ENCODE peak calls at places on chromosome X, in eight cellular contexts. A is GM23248; J is GM18507; C is EH; Z is Right ventricle myocardium superior; T is activated naive CD8-positive, alpha-beta T cell treated with anti-CD3 and anti-CD28 coated beads, Interleukin-2, amount 50 U/mL, for 16 hours; K is activated CD4-positive, alpha-beta T cell treated with anti-CD3 and anti-CD28 coated beads, Interleukin-2, amount 10 ng/mL, durations not matched to agents 7 days and 5 days; D is heart right ventricle. M is an unnamed sample.

GRCh38 chrX:130093271-130093670 is 17.0 kb downstream of the ELF4 start:
- DNase-seq in A (no peak), J (no peak), C (no peak), Z (no peak), T (no peak), K (no peak), D (no peak), M (no peak)

GRCh38 chrX:115560978-115561604 is at the start of gene PLS3:
- DNase-seq in A (peak), J (no peak), C (peak), Z (peak), T (no peak), K (peak), D (peak), M (peak)

GRCh38 chrX:55867254-55867653 is 149.7 kb downstream of the RRAGB start:
- DNase-seq in A (peak), J (no peak), C (peak), Z (no peak), T (no peak), K (peak), D (no peak), M (no peak)

GRCh38 chrX:151878574-151878973 is 34.1 kb upstream of the MAGEA4 start:
- DNase-seq in A (no peak), J (no peak), C (no peak), Z (no peak), T (no peak), K (no peak), D (no peak), M (no peak)

GRCh38 chrX:147910607-147911006 is 1.1 kb upstream of the FMR1 start:
- DNase-seq in A (no peak), J (no peak), C (no peak), Z (no peak), T (no peak), K (no peak), D (no peak), M (no peak)

GRCh38 chrX:39335447-39336235 is 534.4 kb downstream of the MID1IP1 start:
- DNase-seq in A (no peak), J (no peak), C (no peak), Z (no peak), T (no peak), K (no peak), D (no peak), M (no peak)

GRCh38 chrX:131675596-131676194 is 131.8 kb downstream of the OR13H1 start:
- DNase-seq in A (peak), J (no peak), C (no peak), Z (no peak), T (no peak), K (no peak), D (no peak), M (no peak)

GRCh38 chrX:103629295-103630170 is 758 bp downstream of the TCEAL1 start:
- DNase-seq in A (peak), J (no peak), C (peak), Z (peak), T (no peak), K (peak), D (peak), M (peak)

GRCh38 chrX:47198687-47199080 is 5.1 kb downstream of the UBA1 start:
- DNase-seq in A (no peak), J (no peak), C (no peak), Z (no peak), T (no peak), K (no peak), D (no peak), M (no peak)

GRCh38 chrX:10634681-10635161 is 14.3 kb upstream of the MID1 start:
- DNase-seq in A (peak), J (no peak), C (peak), Z (no peak), T (no peak), K (no peak), D (no peak), M (peak)

GRCh38 chrX:153685179-153685536 is 2.6 kb upstream of the SLC6A8 start:
- DNase-seq in A (no peak), J (no peak), C (no peak), Z (no peak), T (no peak), K (no peak), D (no peak), M (no peak)

GRCh38 chrX:30906726-30907125 is 17.7 kb upstream of the TAB3 start:
- DNase-seq in A (peak), J (no peak), C (peak), Z (no peak), T (no peak), K (no peak), D (no peak), M (peak)

GRCh38 chrX:44873415-44874270 is 655 bp downstream of the KDM6A start:
- DNase-seq in A (peak), J (no peak), C (peak), Z (peak), T (no peak), K (peak), D (peak), M (peak)

GRCh38 chrX:31209005-31209612 is 137.3 kb upstream of the FTHL17 start:
- DNase-seq in A (no peak), J (no peak), C (peak), Z (no peak), T (no peak), K (no peak), D (no peak), M (peak)

GRCh38 chrX:46840946-46841740 is 4.3 kb downstream of the RP2 start:
- DNase-seq in A (peak), J (no peak), C (peak), Z (peak), T (no peak), K (no peak), D (peak), M (no peak)

GRCh38 chrX:4150259-4150658 is 436.8 kb upstream of the PRKX start:
- DNase-seq in A (no peak), J (no peak), C (no peak), Z (no peak), T (no peak), K (no peak), D (no peak), M (no peak)

GRCh38 chrX:146973283-146973682 is 158.7 kb upstream of the CXorf51A start:
- DNase-seq in A (no peak), J (no peak), C (no peak), Z (no peak), T (no peak), K (no peak), D (no peak), M (no peak)

GRCh38 chrX:104122829-104123228 is 10.5 kb downstream of the ZCCHC18 start:
- DNase-seq in A (no peak), J (no peak), C (no peak), Z (no peak), T (no peak), K (peak), D (no peak), M (no peak)

GRCh38 chrX:150574824-150575409 is 6.5 kb downstream of the MTM1 start:
- DNase-seq in A (no peak), J (no peak), C (peak), Z (no peak), T (no peak), K (peak), D (no peak), M (no peak)

GRCh38 chrX:141638601-141639000 is 49.1 kb downstream of the SPANXA2 start:
- DNase-seq in A (no peak), J (no peak), C (no peak), Z (no peak), T (no peak), K (no peak), D (no peak), M (no peak)

GRCh38 chrX:68953331-68953730 is 124.5 kb downstream of the EFNB1 start:
- DNase-seq in A (peak), J (no peak), C (no peak), Z (no peak), T (no peak), K (no peak), D (no peak), M (no peak)

GRCh38 chrX:19704117-19704516 is 183.3 kb downstream of the SH3KBP1 start:
- DNase-seq in A (no peak), J (no peak), C (no peak), Z (no peak), T (no peak), K (no peak), D (no peak), M (no peak)

GRCh38 chrX:103847174-103847870 is 15.3 kb upstream of the RAB9B start:
- DNase-seq in A (peak), J (no peak), C (peak), Z (no peak), T (no peak), K (no peak), D (no peak), M (peak)

GRCh38 chrX:111322231-111322855 is 52.1 kb upstream of the CAPN6 start:
- DNase-seq in A (no peak), J (no peak), C (no peak), Z (no peak), T (no peak), K (no peak), D (no peak), M (no peak)

M was measured in HFFc6.